ENCODE peak calls at places on chromosomes 16 and 17, in four cellular contexts. X is H1, I is neuronal stem cell, Q is mesenchymal stem cell. U is an unnamed sample.

GRCh38 chr17:38706625-38707298 is 1.7 kb downstream of the MLLT6 start:
- DNase-seq in X (no peak), I (no peak), Q (peak), U (no peak)

GRCh38 chr16:53457670-53458069 is 23.4 kb downstream of the RBL2 start:
- DNase-seq in X (no peak), I (no peak), Q (no peak), U (no peak)

GRCh38 chr16:65280988-65281530 is 159.2 kb upstream of the CDH11 start:
- DNase-seq in X (no peak), I (peak), Q (no peak), U (no peak)

GRCh38 chr17:29090746-29091395 is 47.9 kb downstream of the PIPOX start:
- DNase-seq in X (no peak), I (no peak), Q (no peak), U (no peak)

GRCh38 chr17:74296548-74296936 is 22.5 kb downstream of the DNAI2 start:
- DNase-seq in X (peak), I (peak), Q (peak), U (peak)

GRCh38 chr17:19672009-19672837 is 23.7 kb downstream of the ALDH3A2 start:
- DNase-seq in X (no peak), I (no peak), Q (no peak), U (no peak)

GRCh38 chr16:22077700-22078313 is 14.5 kb upstream of the VWA3A start:
- DNase-seq in X (no peak), I (peak), Q (peak), U (peak)

GRCh38 chr16:73890524-73891500 is 405.8 kb upstream of the PSMD7 start:
- DNase-seq in X (peak), I (peak), Q (no peak), U (peak)

GRCh38 chr17:27453466-27453865 is 2.8 kb upstream of the KSR1 start:
- DNase-seq in X (no peak), I (no peak), Q (peak), U (no peak)

GRCh38 chr16:19520861-19521331 is 1.0 kb downstream of the GDE1 start:
- DNase-seq in X (no peak), I (no peak), Q (peak), U (no peak)

GRCh38 chr16:84927621-84928591 is 83.4 kb downstream of the ZDHHC7 start:
- DNase-seq in X (no peak), I (no peak), Q (no peak), U (no peak)

GRCh38 chr17:82213251-82214011 is 789 bp upstream of the CCDC57 start:
- DNase-seq in X (no peak), I (no peak), Q (peak), U (no peak)

GRCh38 chr16:82867425-82867824 is 240.7 kb downstream of the CDH13 start:
- DNase-seq in X (no peak), I (no peak), Q (peak), U (no peak)

GRCh38 chr16:65576631-65577030 is 454.8 kb upstream of the CDH11 start:
- DNase-seq in X (peak), I (no peak), Q (no peak), U (peak)

GRCh38 chr17:76353004-76353598 is 615 bp downstream of the PRPSAP1 start:
- DNase-seq in X (no peak), I (no peak), Q (peak), U (peak)

GRCh38 chr17:81866440-81867122 is 4.6 kb downstream of the ARHGDIA start:
- DNase-seq in X (no peak), I (no peak), Q (peak), U (no peak)

GRCh38 chr17:31309525-31309924 is 4.3 kb downstream of the EVI2B start:
- DNase-seq in X (no peak), I (no peak), Q (no peak), U (no peak)

GRCh38 chr17:80793851-80794267 is 197.8 kb upstream of the CHMP6 start:
- DNase-seq in X (no peak), I (no peak), Q (peak), U (no peak)

GRCh38 chr16:31276600-31276999 is 16.8 kb downstream of the ITGAM start:
- DNase-seq in X (no peak), I (no peak), Q (no peak), U (no peak)

GRCh38 chr17:13562271-13562800 is 39.4 kb downstream of the HS3ST3A1 start:
- DNase-seq in X (no peak), I (no peak), Q (peak), U (no peak)

GRCh38 chr16:21646721-21647561 is 5.5 kb downstream of the IGSF6 start:
- DNase-seq in X (no peak), I (no peak), Q (peak), U (no peak)

GRCh38 chr16:72085002-72085401 is 8.4 kb downstream of the TXNL4B start:
- DNase-seq in X (no peak), I (no peak), Q (no peak), U (no peak)

GRCh38 chr16:72084445-72084844 is 9.0 kb downstream of the TXNL4B start:
- DNase-seq in X (no peak), I (no peak), Q (no peak), U (no peak)

GRCh38 chr16:72083778-72084404 is 9.5 kb downstream of the TXNL4B start:
- DNase-seq in X (no peak), I (no peak), Q (no peak), U (no peak)
- H3K4me2 ChIP-seq in X (no peak), I (no peak), Q (no peak), U (no peak)

GRCh38 chr16:87212026-87212425 is 105.2 kb downstream of the C16orf95 start:
- DNase-seq in X (no peak), I (no peak), Q (peak), U (no peak)
- H2BK12ac ChIP-seq in X (no peak), I (no peak), Q (no peak), U (no peak)

DNA sequence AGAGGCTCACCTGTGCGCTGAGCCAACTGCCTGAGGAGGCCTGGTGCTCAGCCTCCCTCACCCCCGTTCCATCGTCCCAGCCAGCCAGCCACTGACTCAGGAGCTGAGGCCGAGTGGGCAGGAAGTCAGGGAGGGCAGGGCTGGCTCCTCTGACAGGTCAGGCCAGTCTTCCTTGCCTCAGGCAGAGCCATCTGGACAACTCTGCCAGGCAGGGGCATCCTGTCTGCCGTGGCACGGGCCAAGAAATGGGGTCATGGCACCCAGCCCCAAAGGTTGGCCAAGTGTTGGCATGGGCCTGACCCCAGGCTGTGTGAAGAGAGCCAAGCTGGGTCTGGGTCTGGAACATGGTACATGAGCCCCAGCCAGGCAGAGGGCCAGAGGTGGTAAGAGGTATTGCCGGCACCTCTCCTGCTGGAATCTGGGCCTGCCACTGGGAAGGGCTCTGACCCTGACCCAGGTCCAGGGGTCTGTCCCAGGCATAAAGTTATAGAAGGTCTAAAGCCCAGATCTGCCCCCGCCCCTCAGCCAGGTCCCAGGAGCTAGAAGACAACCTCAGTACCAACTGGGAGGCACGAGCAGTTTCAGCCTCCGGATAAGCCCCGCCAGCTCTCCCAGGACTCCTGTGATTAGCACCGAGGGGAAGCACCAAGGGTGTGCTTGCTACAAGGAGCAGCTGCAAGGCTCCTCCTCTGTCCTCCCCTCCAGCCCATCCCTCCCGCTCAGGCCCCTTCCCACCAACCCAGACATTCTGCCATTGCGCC is 2.5 kb upstream of the VASN start:
- DNase-seq in X (no peak), I (no peak), Q (no peak), U (no peak)
- H2BK15ac ChIP-seq in X (no peak), I (peak), Q (peak), U (no peak)

GRCh38 chr17:77824780-77825280 is 133.7 kb upstream of the TNRC6C start:
- DNase-seq in X (no peak), I (no peak), Q (no peak), U (peak)
- H3K4me2 ChIP-seq in X (no peak), I (no peak), Q (no peak), U (no peak)

GRCh38 chr17:8468109-8468508 is 32.4 kb downstream of the NDEL1 start:
- DNase-seq in X (no peak), I (no peak), Q (no peak), U (no peak)
- H2BK12ac ChIP-seq in X (no peak), I (no peak), Q (no peak), U (no peak)

GRCh38 chr16:78973041-78973440 is 627.5 kb downstream of the MAF start:
- DNase-seq in X (no peak), I (no peak), Q (no peak), U (no peak)
- H2BK15ac ChIP-seq in X (no peak), I (no peak), Q (no peak), U (no peak)

DNA sequence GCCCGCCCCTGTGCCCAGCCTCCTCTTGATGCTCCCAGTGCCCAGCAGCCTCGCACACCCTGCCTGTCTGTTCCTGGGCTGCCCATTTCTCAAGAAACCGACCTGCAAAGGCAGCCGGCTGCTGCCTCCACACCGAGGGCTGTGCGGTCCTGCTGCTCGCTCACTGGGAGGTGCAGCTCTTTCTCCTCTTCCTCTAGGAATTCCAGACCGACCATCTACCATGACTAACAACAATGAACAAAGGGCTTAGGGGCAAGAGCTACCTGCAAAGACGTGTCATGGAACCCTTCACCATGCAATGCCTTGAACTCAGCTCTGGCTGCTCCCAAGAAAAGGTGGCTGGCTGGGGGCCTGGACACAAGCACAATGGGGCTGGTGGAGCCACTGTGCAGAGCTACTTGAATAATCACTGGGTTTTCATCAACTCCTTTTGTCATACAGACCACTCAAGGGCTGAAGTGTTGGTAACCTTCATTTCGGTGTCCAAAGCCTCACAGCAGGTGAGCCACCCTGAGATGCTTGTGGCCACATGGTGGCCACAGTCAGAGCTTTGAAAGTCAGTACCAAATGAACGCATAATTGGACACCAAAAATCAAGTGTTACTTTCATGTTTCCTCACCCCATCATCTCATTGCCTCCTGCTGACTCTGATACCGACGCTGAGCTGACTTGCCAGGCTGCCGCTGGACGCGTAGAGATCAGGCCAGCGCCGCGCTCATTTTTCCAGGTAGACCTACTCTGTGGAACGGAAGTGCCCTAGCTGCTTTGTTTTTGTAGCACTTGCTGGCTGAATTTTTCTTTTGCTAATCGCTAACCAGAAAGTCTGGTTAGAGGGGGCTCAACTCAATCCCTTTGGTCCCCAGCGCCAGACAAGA is 19.8 kb downstream of the CYB561 start:
- DNase-seq in X (no peak), I (no peak), Q (no peak), U (peak)
- H3K4me2 ChIP-seq in X (no peak), I (no peak), Q (no peak), U (no peak)

U was measured in H9.